ENCODE peak calls at places on chromosomes 3 and 15, in ten cellular contexts. F is SK-N-SH, P is fibroblast of villous mesenchyme, L is heart right ventricle, Y is H1, Q is WTC11, T is D721Med, J is cardiac fibroblast, I is mesothelial cell of epicardium, C is IMR-90. G is an unnamed sample.

GRCh38 chr3:40550168-40550567 is 25.4 kb downstream of the ZNF621 start:
- DNase-seq in C (no peak), P (no peak), I (no peak), J (peak), Q (no peak), T (no peak), F (no peak), Y (no peak), L (no peak), G (no peak)

GRCh38 chr3:152646004-152646403 is 188.9 kb upstream of the P2RY1 start:
- DNase-seq in P (no peak), J (no peak), F (no peak), Y (no peak), C (no peak), Q (no peak), I (no peak), T (no peak), L (no peak), G (no peak)

GRCh38 chr3:160780246-160780645 is 24.2 kb downstream of the PPM1L start:
- DNase-seq in P (no peak), L (no peak), C (no peak), Y (no peak), Q (no peak), J (no peak), T (no peak), F (no peak), I (no peak), G (no peak)

GRCh38 chr3:182092662-182093262 is 381.0 kb downstream of the SOX2 start:
- DNase-seq in L (no peak), Q (no peak), J (no peak), F (no peak), I (no peak), C (no peak), T (no peak), Y (no peak), P (no peak), G (no peak)

GRCh38 chr3:153624310-153625030 is 462.4 kb downstream of the RAP2B start:
- DNase-seq in L (no peak), F (no peak), J (no peak), Q (no peak), P (no peak), T (no peak), C (no peak), Y (no peak), I (no peak), G (no peak)

GRCh38 chr3:39255503-39256325 is 24.1 kb downstream of the CX3CR1 start:
- DNase-seq in I (no peak), L (no peak), T (no peak), Q (no peak), J (no peak), P (no peak), C (no peak), F (no peak), Y (no peak), G (no peak)

GRCh38 chr15:48380183-48380582 is 49.0 kb downstream of the DUT start:
- DNase-seq in Y (no peak), J (no peak), C (no peak), I (no peak), P (no peak), F (no peak), Q (no peak), L (no peak), T (no peak), G (no peak)

GRCh38 chr3:182979719-182980191 is 583 bp downstream of the DCUN1D1 start:
- DNase-seq in I (peak), J (no peak), L (no peak), P (peak), Y (no peak), F (peak), T (no peak), Q (peak), C (peak), G (peak)

GRCh38 chr15:44397869-44398268 is 29.6 kb upstream of the CTDSPL2 start:
- DNase-seq in P (peak), C (peak), T (no peak), I (no peak), Q (no peak), L (no peak), F (no peak), J (no peak), Y (no peak), G (no peak)

GRCh38 chr3:53516339-53516738 is 21.9 kb downstream of the CACNA1D start:
- DNase-seq in F (no peak), P (no peak), T (no peak), Y (no peak), J (no peak), Q (no peak), I (no peak), C (no peak), L (no peak), G (no peak)

GRCh38 chr3:53519047-53519717 is 24.8 kb downstream of the CACNA1D start:
- DNase-seq in F (peak), Y (no peak), Q (no peak), C (no peak), J (no peak), L (no peak), P (no peak), I (no peak), T (no peak), G (no peak)

GRCh38 chr3:53509494-53509893 is 15.1 kb downstream of the CACNA1D start:
- DNase-seq in I (no peak), P (no peak), F (no peak), L (no peak), T (no peak), C (no peak), J (no peak), Y (no peak), Q (no peak), G (no peak)

GRCh38 chr3:53518495-53518981 is 24.1 kb downstream of the CACNA1D start:
- DNase-seq in Y (no peak), T (no peak), L (no peak), P (peak), Q (no peak), I (no peak), F (no peak), J (no peak), C (no peak), G (no peak)

GRCh38 chr3:53513556-53514190 is 19.3 kb downstream of the CACNA1D start:
- DNase-seq in L (no peak), Q (no peak), I (no peak), Y (no peak), C (no peak), F (no peak), J (peak), T (no peak), P (no peak), G (no peak)
- TF ChIP-seq CTCF in L (no peak), Q (no peak), I (no peak), Y (no peak), C (no peak), F (peak), J (no peak), T (no peak), P (no peak), G (no peak)

GRCh38 chr15:35854398-35854797 is 308.4 kb upstream of the DPH6 start:
- DNase-seq in J (no peak), T (no peak), P (no peak), Y (no peak), F (no peak), Q (no peak), I (no peak), L (no peak), C (no peak), G (no peak)

GRCh38 chr15:35858707-35859106 is 312.7 kb upstream of the DPH6 start:
- DNase-seq in I (no peak), F (no peak), Y (no peak), T (no peak), C (peak), L (no peak), J (peak), Q (no peak), P (no peak), G (no peak)

GRCh38 chr15:35863655-35864054 is 317.7 kb upstream of the DPH6 start:
- DNase-seq in P (no peak), T (no peak), I (no peak), J (no peak), Q (no peak), Y (no peak), L (no peak), C (no peak), F (no peak), G (no peak)

GRCh38 chr15:35852818-35853624 is 307.1 kb upstream of the DPH6 start:
- DNase-seq in L (no peak), J (no peak), F (no peak), T (no peak), C (no peak), Q (no peak), P (no peak), I (no peak), Y (no peak), G (no peak)

GRCh38 chr15:35857812-35858211 is 311.8 kb upstream of the DPH6 start:
- DNase-seq in T (no peak), I (no peak), C (no peak), L (no peak), P (no peak), Y (no peak), J (no peak), Q (no peak), F (no peak), G (no peak)
- TF ChIP-seq CTCF in T (peak), I (no peak), C (no peak), L (no peak), P (no peak), Y (no peak), J (no peak), Q (no peak), F (no peak), G (no peak)

GRCh38 chr3:10706156-10707088 is 109.6 kb upstream of the SLC6A11 start:
- DNase-seq in C (no peak), Y (no peak), Q (peak), P (no peak), L (no peak), J (no peak), T (no peak), F (peak), I (no peak), G (no peak)

GRCh38 chr3:10712121-10712520 is 103.9 kb upstream of the SLC6A11 start:
- DNase-seq in F (no peak), C (no peak), Y (no peak), L (no peak), Q (no peak), I (no peak), P (no peak), J (no peak), T (no peak), G (no peak)

GRCh38 chr3:10707984-10708868 is 107.8 kb upstream of the SLC6A11 start:
- DNase-seq in J (no peak), I (no peak), P (no peak), L (no peak), Y (no peak), T (no peak), Q (peak), C (no peak), F (peak), G (peak)

GRCh38 chr3:10707089-10707983 is 108.7 kb upstream of the SLC6A11 start:
- DNase-seq in Y (no peak), Q (peak), C (no peak), L (no peak), F (peak), P (no peak), J (no peak), T (no peak), I (no peak), G (peak)

DNA sequence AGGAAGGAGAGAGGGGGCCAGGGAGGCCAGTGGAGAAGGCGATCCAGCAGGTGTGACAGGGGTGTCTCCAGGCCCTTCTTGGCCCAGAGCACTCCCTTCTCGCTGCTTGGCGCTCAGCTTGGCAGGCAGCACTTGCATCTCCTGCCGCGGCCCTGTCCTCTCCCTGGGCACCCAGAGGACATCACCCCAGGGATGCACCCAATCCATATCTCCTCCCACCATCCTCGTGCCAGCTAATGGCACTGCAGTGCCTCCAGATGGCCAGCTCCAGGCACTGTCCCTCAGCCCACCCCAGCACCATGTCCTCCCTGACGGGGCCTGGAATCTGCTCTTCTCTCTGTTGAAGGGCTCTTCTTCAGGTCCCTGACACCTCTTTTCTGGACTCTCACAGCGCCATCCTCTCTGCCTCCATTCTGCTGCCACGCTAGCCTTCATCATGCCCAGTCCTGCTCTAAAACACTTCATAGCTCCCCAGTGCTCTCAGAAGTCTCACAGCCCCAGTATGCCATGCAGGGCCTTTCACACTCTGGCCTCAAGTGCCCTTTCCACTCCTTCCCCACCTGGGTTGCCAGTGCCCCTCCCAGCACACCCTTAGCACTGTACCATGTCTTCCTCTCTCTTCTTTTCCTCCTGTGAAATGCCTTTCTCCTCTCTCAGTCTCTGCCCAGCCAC is 106.8 kb upstream of the SLC6A11 start:
- DNase-seq in Q (no peak), L (no peak), I (no peak), T (no peak), C (no peak), J (no peak), Y (no peak), F (peak), P (no peak), G (no peak)
- TF ChIP-seq CTCF in Q (no peak), L (no peak), I (no peak), T (no peak), C (no peak), J (no peak), Y (peak), F (no peak), P (no peak), G (no peak)

DNA sequence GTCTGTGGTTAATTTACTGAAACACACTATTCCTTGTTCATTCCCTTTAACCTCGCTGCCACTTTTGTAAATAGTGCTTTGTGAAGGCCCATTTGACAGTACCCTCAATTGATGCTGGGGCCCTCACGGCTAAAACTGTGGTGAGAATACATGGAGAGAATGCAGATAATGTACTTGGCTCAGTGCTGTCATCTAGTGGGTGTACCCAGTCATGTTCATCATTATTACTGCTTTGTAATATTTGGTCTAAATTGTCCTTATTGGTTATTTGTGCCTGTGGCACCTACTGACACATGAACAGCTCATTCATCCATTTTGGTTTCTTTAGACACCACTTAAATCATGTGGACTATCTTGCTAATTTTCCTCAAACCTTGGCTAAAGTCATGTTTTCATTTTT is 543.6 kb downstream of the EDEM1 start:
- DNase-seq in T (no peak), I (no peak), Y (no peak), P (no peak), F (peak), C (no peak), L (no peak), J (no peak), Q (no peak), G (no peak)
- TF ChIP-seq CTCF in T (no peak), I (no peak), Y (no peak), P (no peak), F (peak), C (no peak), L (no peak), J (no peak), Q (no peak), G (no peak)

GRCh38 chr3:146521356-146521755 is 23.1 kb downstream of the PLSCR1 start:
- DNase-seq in J (no peak), C (peak), T (no peak), L (no peak), F (no peak), P (no peak), Q (no peak), Y (no peak), I (no peak), G (no peak)

GRCh38 chr3:146523536-146523935 is 20.9 kb downstream of the PLSCR1 start:
- DNase-seq in T (no peak), J (no peak), C (no peak), P (peak), F (no peak), I (no peak), Q (no peak), Y (no peak), L (no peak), G (no peak)

GRCh38 chr3:146519810-146520209 is 24.6 kb downstream of the PLSCR1 start:
- DNase-seq in T (no peak), F (no peak), I (no peak), Q (no peak), Y (no peak), L (no peak), C (no peak), P (no peak), J (no peak), G (no peak)

GRCh38 chr3:146528954-146529353 is 15.5 kb downstream of the PLSCR1 start:
- DNase-seq in Q (no peak), C (peak), I (no peak), T (no peak), J (peak), Y (no peak), F (no peak), P (peak), L (no peak), G (no peak)

DNA sequence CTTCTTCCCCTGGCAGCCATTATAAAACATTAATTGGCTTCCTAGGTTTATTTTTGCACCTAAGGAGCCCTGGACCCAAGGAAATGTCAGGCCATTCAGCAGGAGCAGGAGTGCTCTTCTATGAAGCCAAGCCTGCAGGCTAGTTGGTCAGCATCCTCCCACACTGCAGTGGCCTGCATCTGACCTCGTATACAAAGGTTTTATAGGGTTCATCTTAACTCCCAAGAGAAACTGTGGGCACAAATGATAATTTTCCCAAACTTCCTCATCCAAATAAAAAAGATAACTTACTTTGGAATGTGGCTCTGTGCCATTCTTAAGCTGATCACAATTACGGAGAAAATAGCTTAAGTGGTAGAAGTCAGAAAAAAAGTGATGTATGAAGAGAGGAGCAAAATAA is 19.4 kb downstream of the PLSCR1 start:
- DNase-seq in Q (no peak), F (no peak), L (no peak), C (no peak), T (no peak), J (no peak), I (no peak), P (peak), Y (no peak), G (no peak)
- TF ChIP-seq CTCF in Q (no peak), F (no peak), L (no peak), C (no peak), T (no peak), J (no peak), I (no peak), P (no peak), Y (no peak), G (no peak)

GRCh38 chr3:29683306-29683993 is 402.6 kb downstream of the RBMS3 start:
- DNase-seq in F (no peak), I (no peak), L (no peak), P (peak), Y (no peak), J (peak), T (no peak), Q (no peak), C (peak), G (no peak)
- TF ChIP-seq CTCF in F (no peak), I (no peak), L (no peak), P (no peak), Y (no peak), J (no peak), T (no peak), Q (no peak), C (no peak), G (no peak)

GRCh38 chr3:36210840-36211655 is 169.3 kb upstream of the STAC start:
- DNase-seq in I (no peak), Q (no peak), C (no peak), J (no peak), F (no peak), P (no peak), L (no peak), T (no peak), Y (no peak), G (no peak)
- TF ChIP-seq CTCF in I (no peak), Q (no peak), C (no peak), J (no peak), F (no peak), P (no peak), L (no peak), T (no peak), Y (no peak), G (no peak)

GRCh38 chr3:100702082-100703014 is 6.9 kb upstream of the TFG start:
- DNase-seq in F (no peak), Q (no peak), J (no peak), L (no peak), I (no peak), T (no peak), P (peak), Y (no peak), C (no peak), G (no peak)
- TF ChIP-seq CTCF in F (no peak), Q (no peak), J (no peak), L (no peak), I (no peak), T (no peak), P (no peak), Y (no peak), C (no peak), G (no peak)

GRCh38 chr15:73273181-73274002 is 95.4 kb downstream of the HCN4 start:
- DNase-seq in L (no peak), C (peak), I (no peak), F (peak), Q (peak), T (peak), J (peak), Y (peak), P (peak), G (peak)
- TF ChIP-seq CTCF in L (peak), C (peak), I (peak), F (peak), Q (peak), T (peak), J (peak), Y (peak), P (peak), G (peak)

DNA sequence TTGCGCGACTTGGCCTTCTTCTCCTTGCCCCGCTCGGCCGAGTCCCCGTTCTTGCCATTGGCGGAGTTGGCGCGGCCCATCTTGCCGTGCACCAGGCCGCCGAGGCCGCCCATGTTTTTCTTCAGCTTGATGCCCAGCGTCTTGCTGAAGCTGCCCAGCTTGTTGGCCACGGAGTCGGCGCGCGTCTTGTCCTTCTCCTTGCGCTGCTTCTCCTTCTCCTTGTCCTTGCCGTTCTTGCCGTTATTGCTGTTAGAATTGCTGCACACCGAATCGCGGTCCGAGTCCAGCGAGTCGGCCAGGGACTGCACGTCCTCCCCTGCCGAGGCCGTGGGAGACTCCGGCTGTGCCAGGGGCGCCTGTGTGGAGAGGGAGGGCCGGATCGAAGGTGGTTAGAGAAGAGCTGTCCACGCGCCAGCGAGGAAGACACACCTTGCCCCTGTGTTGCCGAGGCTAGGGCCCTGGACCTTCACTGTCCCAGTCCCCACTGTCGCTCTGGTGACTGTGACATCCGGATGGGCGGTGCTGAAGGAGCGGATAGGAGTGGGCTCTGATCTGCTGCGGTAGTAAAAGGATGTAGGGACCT is 157.8 kb downstream of the KLF13 start:
- DNase-seq in I (no peak), T (no peak), J (no peak), Y (no peak), C (no peak), L (no peak), Q (no peak), P (no peak), F (no peak), G (no peak)
- TF ChIP-seq CTCF in I (no peak), T (no peak), J (no peak), Y (no peak), C (no peak), L (no peak), Q (no peak), P (no peak), F (no peak), G (no peak)